ENCODE peak calls at places on chromosomes 13 and 19, in seven cellular contexts. K is hepatic stellate cell; J is lower leg skin; O is stimulated activated CD8-positive, alpha-beta memory T cell treated with anti-CD3 and anti-CD28 coated beads, Interleukin-7, amount 100 ng/mL, for 1 hour; Q is stomach; A is NCI-H1105; U is AG04449. D is an unnamed sample.

GRCh38 chr13:27302643-27303262 is 32.1 kb downstream of the RASL11A start:
- DNase-seq in A (no peak), U (no peak), J (no peak), Q (no peak), K (no peak), O (no peak), D (no peak)

GRCh38 chr19:6476896-6477431 is 4.6 kb downstream of the DENND1C start:
- DNase-seq in U (no peak), A (no peak), J (no peak), O (no peak), Q (no peak), K (no peak), D (no peak)

GRCh38 chr13:33433316-33433715 is 147.8 kb upstream of the STARD13 start:
- DNase-seq in Q (no peak), U (no peak), J (no peak), K (no peak), O (no peak), A (no peak), D (no peak)

GRCh38 chr19:35539850-35540249 is 5.6 kb upstream of the TMEM147 start:
- DNase-seq in Q (no peak), O (no peak), J (no peak), K (no peak), A (no peak), U (no peak), D (no peak)

GRCh38 chr13:85528578-85529215 is 270.5 kb downstream of the SLITRK6 start:
- DNase-seq in U (peak; percentile 82), K (no peak), Q (no peak), O (no peak), J (no peak), A (no peak), D (no peak)

GRCh38 chr13:42355841-42356575 is 84.1 kb downstream of the AKAP11 start:
- DNase-seq in U (no peak), K (no peak), Q (no peak), A (no peak), J (no peak), O (no peak), D (no peak)

GRCh38 chr13:111627596-111627995 is 307.2 kb downstream of the TEX29 start:
- DNase-seq in J (peak; percentile 59), O (no peak), U (no peak), A (no peak), K (no peak), Q (no peak), D (no peak)

GRCh38 chr19:41219924-41220567 is 1.0 kb downstream of the AXL start:
- DNase-seq in U (no peak), J (peak; percentile 91), K (peak; percentile 92), A (no peak), Q (no peak), O (no peak), D (no peak)

D was measured in substantia nigra.